ENCODE peak calls at places on chromosome 22, in eight cellular contexts. P is HCT116, M is colonic mucosa, T is IMR-90, S is neuronal stem cell, V is DND-41, U is GM23248, F is neural progenitor cell. A is an unnamed sample.

GRCh38 chr22:24601217-24602104 is 1.5 kb upstream of the GGT1 start:
- DNase-seq in P (no peak), M (peak; percentile 88), T (no peak), S (no peak), V (peak; percentile 31), U (no peak), F (no peak), A (peak; percentile 35)

GRCh38 chr22:17744430-17744829 is 29.8 kb downstream of the BID start:
- DNase-seq in P (no peak), M (no peak), T (no peak), S (no peak), V (no peak), U (no peak), F (no peak), A (no peak)

GRCh38 chr22:22403771-22404170 is 104.8 kb downstream of the ZNF280B start:
- DNase-seq in P (no peak), M (no peak), T (no peak), S (no peak), V (no peak), U (peak; percentile 1), F (no peak), A (no peak)

GRCh38 chr22:37195921-37196320 is 7.9 kb upstream of the C1QTNF6 start:
- DNase-seq in P (no peak), M (no peak), T (peak; percentile 16), S (no peak), V (no peak), U (peak; percentile 28), F (no peak), A (no peak)

GRCh38 chr22:34476762-34477161 is 556.5 kb upstream of the LARGE1 start:
- DNase-seq in P (no peak), M (no peak), T (no peak), S (no peak), V (no peak), U (no peak), F (no peak), A (no peak)

GRCh38 chr22:36470994-36471331 is 10.5 kb downstream of the TXN2 start:
- DNase-seq in P (no peak), M (no peak), T (peak; percentile 73), S (no peak), V (no peak), U (no peak), F (no peak), A (no peak)

GRCh38 chr22:21582801-21583740 is 15.6 kb downstream of the UBE2L3 start:
- DNase-seq in P (no peak), M (no peak), T (no peak), S (no peak), V (no peak), U (no peak), F (no peak), A (no peak)

GRCh38 chr22:47152236-47152635 is 389.8 kb downstream of the TBC1D22A start:
- DNase-seq in P (no peak), M (no peak), T (no peak), S (no peak), V (no peak), U (no peak), F (no peak), A (no peak)

GRCh38 chr22:20756846-20757245 is 17.1 kb upstream of the SERPIND1 start:
- DNase-seq in P (no peak), M (no peak), T (no peak), S (no peak), V (no peak), U (no peak), F (no peak), A (no peak)

GRCh38 chr22:44584256-44584902 is 86.3 kb upstream of the RTL6 start:
- DNase-seq in P (no peak), M (no peak), T (no peak), S (no peak), V (no peak), U (no peak), F (no peak), A (no peak)

GRCh38 chr22:27513021-27513420 is 288.5 kb downstream of the MN1 start:
- DNase-seq in P (no peak), M (no peak), T (no peak), S (no peak), V (no peak), U (no peak), F (no peak), A (no peak)

GRCh38 chr22:50318698-50319411 is 8.0 kb downstream of the DENND6B start:
- DNase-seq in P (no peak), M (no peak), T (no peak), S (no peak), V (no peak), U (no peak), F (no peak), A (no peak)

GRCh38 chr22:21964234-21964633 is 11.6 kb upstream of the PPM1F start:
- DNase-seq in P (no peak), M (no peak), T (no peak), S (no peak), V (no peak), U (no peak), F (no peak), A (no peak)

GRCh38 chr22:38454361-38455062 is 487 bp downstream of the KCNJ4 start:
- DNase-seq in P (no peak), M (no peak), T (no peak), S (no peak), V (no peak), U (peak; percentile 17), F (peak; percentile 62), A (peak; percentile 46)

GRCh38 chr22:32323513-32324164 is 34.0 kb upstream of the RFPL3 start:
- DNase-seq in P (no peak), M (no peak), T (no peak), S (no peak), V (no peak), U (no peak), F (no peak), A (no peak)

GRCh38 chr22:38414009-38414395 is 41.0 kb downstream of the KCNJ4 start:
- DNase-seq in P (no peak), M (no peak), T (no peak), S (no peak), V (no peak), U (no peak), F (no peak), A (no peak)

GRCh38 chr22:22710719-22711531 is 66.5 kb downstream of the GGTLC2 start:
- DNase-seq in P (no peak), M (peak; percentile 77), T (peak; percentile 17), S (peak; percentile 45), V (peak; percentile 74), U (peak; percentile 28), F (peak; percentile 61), A (peak; percentile 52)

GRCh38 chr22:49807780-49808708 is 19.6 kb downstream of the BRD1 start:
- DNase-seq in P (no peak), M (no peak), T (no peak), S (no peak), V (no peak), U (no peak), F (no peak), A (no peak)

GRCh38 chr22:44550666-44551491 is 52.8 kb upstream of the RTL6 start:
- DNase-seq in P (no peak), M (peak; percentile 63), T (peak; percentile 98), S (no peak), V (no peak), U (peak; percentile 97), F (no peak), A (no peak)

GRCh38 chr22:24105018-24105360 is 76.3 kb upstream of the SUSD2 start:
- DNase-seq in P (no peak), M (no peak), T (peak; percentile 51), S (no peak), V (no peak), U (peak; percentile 71), F (no peak), A (no peak)

GRCh38 chr22:41360126-41360525 is 21.6 kb upstream of the TEF start:
- DNase-seq in P (no peak), M (no peak), T (no peak), S (no peak), V (no peak), U (no peak), F (peak; percentile 72), A (no peak)
- H3K27ac ChIP-seq in P (no peak overlapping the region), M (no peak overlapping the region), T (no peak overlapping the region), S (peak overlapping the region; percentile 39), V (no peak overlapping the region), U (no peak overlapping the region), F (no peak overlapping the region), A (no peak overlapping the region)

GRCh38 chr22:40182231-40182835 is 4.6 kb downstream of the TNRC6B start:
- DNase-seq in P (no peak), M (no peak), T (no peak), S (no peak), V (no peak), U (peak; percentile 63), F (no peak), A (no peak)

GRCh38 chr22:40179535-40179934 is 1.8 kb downstream of the TNRC6B start:
- DNase-seq in P (no peak), M (no peak), T (no peak), S (no peak), V (no peak), U (peak; percentile 35), F (no peak), A (no peak)

GRCh38 chr22:40178417-40179409 is 988 bp downstream of the TNRC6B start:
- DNase-seq in P (no peak), M (peak; percentile 71), T (peak; percentile 57), S (peak; percentile 62), V (peak; percentile 69), U (peak; percentile 71), F (peak; percentile 79), A (peak; percentile 62)

GRCh38 chr22:40181323-40181722 is 3.6 kb downstream of the TNRC6B start:
- DNase-seq in P (no peak), M (no peak), T (no peak), S (no peak), V (no peak), U (peak; percentile 29), F (no peak), A (no peak)

GRCh38 chr22:40180403-40180802 is 2.7 kb downstream of the TNRC6B start:
- DNase-seq in P (no peak), M (no peak), T (no peak), S (no peak), V (no peak), U (peak; percentile 66), F (no peak), A (no peak)
- H3K4me3 ChIP-seq in P (no peak overlapping the region), M (no peak overlapping the region), T (no peak overlapping the region), S (no peak overlapping the region), V (no peak overlapping the region), U (peak overlapping the region; percentile 100), F (peak overlapping the region; percentile 83), A (peak overlapping the region; percentile 76)

GRCh38 chr22:42925598-42925997 is 68.5 kb upstream of the ARFGAP3 start:
- DNase-seq in P (no peak), M (no peak), T (no peak), S (no peak), V (peak; percentile 30), U (no peak), F (no peak), A (no peak)
- H3K9ac ChIP-seq in P (no peak overlapping the region), M (no peak overlapping the region), T (no peak overlapping the region), S (no peak overlapping the region), V (no peak overlapping the region), U (no peak overlapping the region), F (no peak overlapping the region), A (no peak overlapping the region)

GRCh38 chr22:45918455-45919370 is 58.2 kb downstream of the WNT7B start:
- DNase-seq in P (no peak), M (no peak), T (no peak), S (no peak), V (peak; percentile 35), U (no peak), F (no peak), A (no peak)
- H3K27ac ChIP-seq in P (peak overlapping the region; percentile 70), M (no peak overlapping the region), T (no peak overlapping the region), S (no peak overlapping the region), V (no peak overlapping the region), U (no peak overlapping the region), F (no peak overlapping the region), A (no peak overlapping the region)

GRCh38 chr22:48558606-48559402 is 1268.9 kb downstream of the BRD1 start:
- DNase-seq in P (no peak), M (no peak), T (no peak), S (no peak), V (no peak), U (no peak), F (no peak), A (no peak)
- H3K4me3 ChIP-seq in P (no peak overlapping the region), M (no peak overlapping the region), T (no peak overlapping the region), S (no peak overlapping the region), V (no peak overlapping the region), U (no peak overlapping the region), F (no peak overlapping the region), A (no peak overlapping the region)